ENCODE peak calls at places on chromosomes 7 and 10, in eight cellular contexts. Y is cardiac fibroblast, U is heart right ventricle, L is psoas muscle, D is AG04450, F is astrocyte of the cerebellum, E is uterus, V is Panc1. Q is an unnamed sample.

GRCh38 chr10:8595140-8595539 is 540.7 kb downstream of the GATA3 start:
- DNase-seq in Y (no peak), U (no peak), L (no peak), D (no peak), F (no peak), E (no peak), V (no peak), Q (no peak)

GRCh38 chr10:90398551-90398950 is 459.3 kb downstream of the HTR7 start:
- DNase-seq in Y (peak), U (no peak), L (no peak), D (no peak), F (peak), E (no peak), V (no peak), Q (no peak)

GRCh38 chr10:127928021-127928806 is 21.3 kb downstream of the PTPRE start:
- DNase-seq in Y (peak), U (no peak), L (no peak), D (no peak), F (peak), E (no peak), V (no peak), Q (no peak)

GRCh38 chr10:133379152-133379800 is at the start of gene PAOX:
- DNase-seq in Y (peak), U (peak), L (peak), D (no peak), F (no peak), E (peak), V (no peak), Q (no peak)

GRCh38 chr10:75952093-75952492 is 520.7 kb downstream of the LRMDA start:
- DNase-seq in Y (no peak), U (no peak), L (no peak), D (no peak), F (no peak), E (no peak), V (no peak), Q (no peak)

GRCh38 chr10:84543948-84544347 is 215.6 kb downstream of the CCSER2 start:
- DNase-seq in Y (no peak), U (no peak), L (no peak), D (no peak), F (no peak), E (no peak), V (no peak), Q (no peak)

GRCh38 chr10:102322914-102323313 is 72.6 kb upstream of the NFKB2 start:
- DNase-seq in Y (no peak), U (no peak), L (no peak), D (no peak), F (peak), E (no peak), V (no peak), Q (no peak)

GRCh38 chr7:27564881-27565482 is 97.7 kb downstream of the HIBADH start:
- DNase-seq in Y (no peak), U (no peak), L (no peak), D (no peak), F (no peak), E (no peak), V (no peak), Q (no peak)

GRCh38 chr7:30162622-30163124 is 27.9 kb downstream of the MTURN start:
- DNase-seq in Y (peak), U (no peak), L (no peak), D (no peak), F (no peak), E (no peak), V (no peak), Q (no peak)

GRCh38 chr7:50481867-50482266 is 31.7 kb upstream of the FIGNL1 start:
- DNase-seq in Y (no peak), U (no peak), L (no peak), D (no peak), F (no peak), E (no peak), V (no peak), Q (no peak)
- TF ChIP-seq CTCF in Y (no peak), U (no peak), L (no peak), D (no peak), F (no peak), E (no peak), V (no peak), Q (no peak)

GRCh38 chr10:110305767-110306451 is 1.2 kb upstream of the SMNDC1 start:
- DNase-seq in Y (peak), U (peak), L (no peak), D (peak), F (peak), E (peak), V (peak), Q (peak)
- H3K4me3 ChIP-seq in Y (no peak), U (peak), L (peak), D (no peak), F (no peak), E (peak), V (peak), Q (no peak)

DNA sequence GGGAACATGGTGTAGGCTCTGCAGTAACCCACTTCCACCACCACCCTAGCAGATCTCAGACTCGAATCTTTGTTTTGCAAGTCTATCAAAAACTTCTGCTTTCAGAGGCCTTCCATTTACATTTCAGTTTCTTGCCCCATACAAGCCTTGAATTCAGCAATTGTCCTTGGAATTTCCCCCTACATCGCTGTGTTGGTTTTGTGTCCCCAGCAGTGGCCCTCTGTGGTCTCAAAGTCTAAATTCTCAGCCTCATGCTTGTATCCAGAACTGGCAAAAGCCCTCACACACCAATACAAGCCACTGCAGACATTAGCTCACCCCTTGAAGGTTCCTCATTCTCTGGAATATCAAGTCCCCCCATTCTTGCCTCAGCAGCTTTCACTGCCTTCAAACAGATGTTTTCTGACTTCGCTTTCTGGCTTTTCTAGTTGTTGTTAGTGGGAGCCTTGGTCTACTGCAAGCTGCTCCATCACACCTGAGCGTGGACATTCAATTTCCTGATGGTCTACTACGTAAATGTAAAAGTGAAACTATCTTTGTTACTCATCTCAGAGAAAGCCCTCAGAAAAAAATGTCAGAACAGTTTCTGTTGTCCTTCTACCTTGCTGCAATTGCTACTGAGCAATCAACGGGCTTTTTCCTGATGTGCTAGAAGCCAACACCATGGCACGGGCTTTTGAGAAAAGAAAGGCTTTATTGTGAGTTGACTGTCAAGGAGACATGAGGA is 1.8 kb upstream of the NUB1 start:
- DNase-seq in Y (no peak), U (no peak), L (no peak), D (no peak), F (no peak), E (no peak), V (no peak), Q (no peak)
- TF ChIP-seq CTCF in Y (no peak), U (no peak), L (no peak), D (no peak), F (no peak), E (no peak), V (no peak), Q (no peak)

GRCh38 chr10:12448729-12449391 is 99.5 kb downstream of the CAMK1D start:
- DNase-seq in Y (peak), U (no peak), L (no peak), D (peak), F (peak), E (peak), V (peak), Q (peak)
- H3K4me3 ChIP-seq in Y (no peak), U (no peak), L (no peak), D (no peak), F (peak), E (peak), V (no peak), Q (no peak)

GRCh38 chr7:19665399-19666008 is 43.3 kb downstream of the POLR1F start:
- DNase-seq in Y (peak), U (no peak), L (no peak), D (peak), F (peak), E (no peak), V (no peak), Q (no peak)
- TF ChIP-seq CTCF in Y (peak), U (peak), L (peak), D (peak), F (no peak), E (peak), V (peak), Q (peak)

GRCh38 chr7:25852995-25853713 is 298.8 kb upstream of the NFE2L3 start:
- DNase-seq in Y (no peak), U (no peak), L (no peak), D (no peak), F (no peak), E (no peak), V (no peak), Q (no peak)
- H3K4me3 ChIP-seq in Y (no peak), U (no peak), L (no peak), D (no peak), F (no peak), E (no peak), V (no peak), Q (no peak)

DNA sequence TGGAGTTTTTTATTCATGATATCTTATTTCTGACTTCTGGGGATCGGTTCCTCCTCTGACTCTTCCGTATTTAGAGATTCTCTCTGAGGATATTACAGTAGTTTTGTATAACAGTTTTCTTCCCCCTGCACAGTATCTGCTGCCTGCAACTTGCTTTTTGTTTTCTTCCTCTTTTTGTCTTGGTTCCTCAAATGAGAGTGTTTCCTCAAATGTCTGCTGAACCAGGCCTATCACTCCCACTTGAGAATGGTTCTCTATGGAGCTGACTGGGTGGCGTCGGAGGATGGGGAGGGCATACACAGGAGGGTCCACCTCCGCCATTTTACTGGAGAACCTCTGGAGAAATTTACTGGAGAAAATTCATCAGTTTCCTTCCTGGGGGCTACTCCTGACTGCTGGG is 27.7 kb downstream of the ARHGAP22 start:
- DNase-seq in Y (no peak), U (no peak), L (no peak), D (no peak), F (no peak), E (no peak), V (no peak), Q (no peak)
- TF ChIP-seq CTCF in Y (no peak), U (no peak), L (no peak), D (no peak), F (no peak), E (no peak), V (no peak), Q (no peak)

GRCh38 chr7:81308643-81309354 is 389.9 kb upstream of the SEMA3C start:
- DNase-seq in Y (peak), U (no peak), L (no peak), D (no peak), F (no peak), E (no peak), V (no peak), Q (no peak)
- H3K4me3 ChIP-seq in Y (no peak), U (no peak), L (no peak), D (no peak), F (no peak), E (no peak), V (no peak), Q (no peak)

Q was measured in AG09309.